ENCODE peak calls at places on chromosomes 6 and 20, in six cellular contexts. O is neural crest cell, G is GM12865, Q is foreskin keratinocyte, W is PC-3, H is lower lobe of right lung. L is an unnamed sample.

GRCh38 chr6:2376429-2377355 is 131.3 kb upstream of the GMDS start:
- DNase-seq in O (no peak), G (no peak), Q (no peak), W (peak), H (no peak), L (no peak)

GRCh38 chr6:138161118-138161433 is 663 bp upstream of the ARFGEF3 start:
- DNase-seq in O (no peak), G (no peak), Q (no peak), W (no peak), H (no peak), L (no peak)

GRCh38 chr20:61842011-61842410 is 223.7 kb downstream of the TAF4 start:
- DNase-seq in O (no peak), G (no peak), Q (no peak), W (no peak), H (peak), L (no peak)

GRCh38 chr20:32820000-32820697 is 395 bp downstream of the MAPRE1 start:
- DNase-seq in O (peak), G (peak), Q (peak), W (peak), H (peak), L (peak)

GRCh38 chr6:729646-730320 is 36.8 kb upstream of the EXOC2 start:
- DNase-seq in O (no peak), G (no peak), Q (no peak), W (no peak), H (no peak), L (no peak)

GRCh38 chr20:6768228-6769185 is 1.0 kb downstream of the BMP2 start:
- DNase-seq in O (peak), G (no peak), Q (peak), W (no peak), H (peak), L (peak)

GRCh38 chr20:25389858-25390537 is 637 bp downstream of the ABHD12 start:
- DNase-seq in O (peak), G (peak), Q (no peak), W (peak), H (peak), L (peak)

GRCh38 chr6:125700591-125701353 is 48.7 kb upstream of the HEY2 start:
- DNase-seq in O (peak), G (no peak), Q (no peak), W (no peak), H (no peak), L (no peak)

GRCh38 chr6:18203786-18204185 is 48.6 kb downstream of the KDM1B start:
- DNase-seq in O (no peak), G (no peak), Q (no peak), W (no peak), H (no peak), L (no peak)

GRCh38 chr20:42197599-42197998 is 579.4 kb upstream of the CHD6 start:
- DNase-seq in O (no peak), G (no peak), Q (no peak), W (no peak), H (no peak), L (no peak)

GRCh38 chr6:93243379-93243778 is 176.0 kb downstream of the EPHA7 start:
- DNase-seq in O (no peak), G (no peak), Q (no peak), W (no peak), H (no peak), L (no peak)

GRCh38 chr6:10883312-10884244 is 1.7 kb upstream of the GCM2 start:
- DNase-seq in O (no peak), G (no peak), Q (no peak), W (no peak), H (no peak), L (no peak)

GRCh38 chr6:88864347-88865057 is 98.9 kb downstream of the RNGTT start:
- DNase-seq in O (no peak), G (no peak), Q (no peak), W (no peak), H (no peak), L (no peak)

GRCh38 chr6:35166160-35166919 is 25.2 kb upstream of the TCP11 start:
- DNase-seq in O (no peak), G (no peak), Q (no peak), W (no peak), H (no peak), L (no peak)

GRCh38 chr6:156767603-156768467 is 9.3 kb upstream of the ARID1B start:
- DNase-seq in O (no peak), G (peak), Q (no peak), W (no peak), H (no peak), L (peak)

GRCh38 chr6:35044145-35044745 is 96.9 kb downstream of the TCP11 start:
- DNase-seq in O (no peak), G (no peak), Q (peak), W (peak), H (no peak), L (no peak)

GRCh38 chr6:141610741-141611140 is 522.0 kb upstream of the GJE1 start:
- DNase-seq in O (no peak), G (no peak), Q (peak), W (peak), H (peak), L (no peak)

GRCh38 chr20:59006864-59007757 is at the start of gene CTSZ:
- DNase-seq in O (no peak), G (peak), Q (no peak), W (peak), H (peak), L (peak)

GRCh38 chr6:21506126-21506525 is 87.4 kb upstream of the SOX4 start:
- DNase-seq in O (no peak), G (no peak), Q (no peak), W (no peak), H (no peak), L (no peak)

GRCh38 chr6:21511891-21512550 is 81.5 kb upstream of the SOX4 start:
- DNase-seq in O (no peak), G (no peak), Q (no peak), W (no peak), H (no peak), L (no peak)

GRCh38 chr6:21505574-21505990 is 88.0 kb upstream of the SOX4 start:
- DNase-seq in O (no peak), G (no peak), Q (peak), W (peak), H (no peak), L (no peak)

GRCh38 chr6:21507811-21508210 is 85.7 kb upstream of the SOX4 start:
- DNase-seq in O (no peak), G (no peak), Q (peak), W (peak), H (no peak), L (no peak)

GRCh38 chr6:21508753-21509152 is 84.8 kb upstream of the SOX4 start:
- DNase-seq in O (no peak), G (no peak), Q (peak), W (no peak), H (no peak), L (no peak)
- TF ChIP-seq CTCF in O (no peak), G (no peak), Q (no peak), W (no peak), H (no peak), L (no peak)

DNA sequence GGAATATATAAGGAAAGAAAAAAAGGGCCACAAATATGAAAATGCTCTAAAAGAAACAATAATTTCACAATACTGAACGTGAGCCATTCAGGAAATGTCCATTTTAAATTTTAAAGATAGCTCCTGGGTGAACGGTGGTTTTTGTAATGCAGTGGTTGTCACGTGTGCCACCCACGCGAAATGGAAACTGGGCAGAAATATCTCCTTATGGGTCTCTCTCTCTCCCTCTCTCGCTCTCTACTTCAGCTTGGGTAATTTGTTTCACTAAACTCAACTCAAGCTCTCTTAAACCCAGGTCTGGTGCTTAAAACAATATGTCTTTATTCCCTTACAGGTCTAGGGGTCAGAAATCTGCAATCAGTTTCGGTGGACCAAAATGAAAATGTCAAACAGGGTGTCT is 150.8 kb downstream of the OR2B2 start:
- DNase-seq in O (no peak), G (peak), Q (no peak), W (no peak), H (no peak), L (peak)
- TF ChIP-seq CTCF in O (no peak), G (no peak), Q (no peak), W (no peak), H (no peak), L (no peak)

GRCh38 chr6:83592770-83593394 is 80.5 kb downstream of the PRSS35 start:
- DNase-seq in O (no peak), G (peak), Q (peak), W (peak), H (no peak), L (peak)
- TF ChIP-seq CTCF in O (peak), G (peak), Q (peak), W (peak), H (peak), L (peak)

GRCh38 chr6:96468681-96469224 is 52.9 kb upstream of the UFL1 start:
- DNase-seq in O (no peak), G (peak), Q (no peak), W (peak), H (no peak), L (no peak)
- TF ChIP-seq CTCF in O (peak), G (no peak), Q (peak), W (peak), H (peak), L (no peak)

DNA sequence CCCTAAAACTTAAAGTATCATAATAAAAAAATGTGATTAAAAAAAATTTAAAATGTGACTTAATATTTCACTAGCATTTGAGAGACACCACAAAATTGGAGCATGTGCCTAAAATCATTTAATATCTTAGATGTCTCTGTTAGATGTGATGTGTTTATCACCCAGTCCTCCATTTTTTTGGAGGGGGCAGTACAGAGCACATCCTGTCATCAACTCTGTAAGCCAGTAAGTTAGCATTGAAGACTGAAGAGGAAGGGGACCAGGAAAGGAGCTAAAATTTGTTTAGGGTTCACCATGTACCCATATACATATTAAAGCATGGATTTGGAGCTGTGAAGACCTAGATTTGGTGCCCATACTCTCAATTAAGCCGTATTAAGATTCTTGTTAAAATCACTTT is 30.7 kb upstream of the ADIG start:
- DNase-seq in O (no peak), G (peak), Q (no peak), W (peak), H (no peak), L (no peak)
- TF ChIP-seq CTCF in O (peak), G (peak), Q (peak), W (peak), H (no peak), L (no peak)

GRCh38 chr6:33198159-33198852 is 2.2 kb downstream of the RXRB start:
- DNase-seq in O (no peak), G (no peak), Q (no peak), W (no peak), H (no peak), L (no peak)

GRCh38 chr6:33198853-33199436 is 1.5 kb downstream of the RXRB start:
- DNase-seq in O (no peak), G (no peak), Q (no peak), W (no peak), H (no peak), L (no peak)

GRCh38 chr6:33201147-33201545 is 479 bp downstream of the SLC39A7 start:
- DNase-seq in O (no peak), G (peak), Q (no peak), W (no peak), H (no peak), L (no peak)

GRCh38 chr6:33200234-33201146 is at the start of the genes RXRB and SLC39A7:
- DNase-seq in O (peak), G (peak), Q (peak), W (peak), H (peak), L (peak)

GRCh38 chr6:33199687-33200233 is 705 bp downstream of the RXRB start:
- DNase-seq in O (no peak), G (peak), Q (peak), W (peak), H (no peak), L (peak)
- TF ChIP-seq CTCF in O (no peak), G (no peak), Q (no peak), W (no peak), H (no peak), L (no peak)

DNA sequence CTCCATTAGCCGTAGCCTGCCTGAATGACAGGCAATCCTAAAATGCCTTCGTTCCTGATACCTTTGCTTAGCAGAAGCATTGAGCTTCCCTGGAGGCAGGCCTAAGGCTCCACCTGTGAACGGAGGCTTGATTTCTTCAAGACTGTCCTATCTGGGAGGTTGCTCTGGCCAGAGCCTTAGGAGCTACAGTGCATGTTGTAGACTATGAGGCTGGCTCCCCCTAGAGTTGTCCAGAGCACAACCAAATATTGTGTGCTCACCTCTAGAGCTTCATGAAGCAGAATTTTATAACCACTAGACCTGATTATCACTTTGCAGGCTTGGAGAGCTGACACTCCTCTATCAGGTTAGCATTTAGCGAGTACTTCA is 217.8 kb downstream of the MAFB start:
- DNase-seq in O (no peak), G (peak), Q (peak), W (no peak), H (no peak), L (no peak)
- TF ChIP-seq CTCF in O (peak), G (no peak), Q (peak), W (no peak), H (no peak), L (no peak)

GRCh38 chr20:37254114-37254878 is 7.3 kb downstream of the GHRH start:
- DNase-seq in O (no peak), G (peak), Q (no peak), W (no peak), H (no peak), L (no peak)
- TF ChIP-seq CTCF in O (no peak), G (peak), Q (no peak), W (no peak), H (no peak), L (no peak)

DNA sequence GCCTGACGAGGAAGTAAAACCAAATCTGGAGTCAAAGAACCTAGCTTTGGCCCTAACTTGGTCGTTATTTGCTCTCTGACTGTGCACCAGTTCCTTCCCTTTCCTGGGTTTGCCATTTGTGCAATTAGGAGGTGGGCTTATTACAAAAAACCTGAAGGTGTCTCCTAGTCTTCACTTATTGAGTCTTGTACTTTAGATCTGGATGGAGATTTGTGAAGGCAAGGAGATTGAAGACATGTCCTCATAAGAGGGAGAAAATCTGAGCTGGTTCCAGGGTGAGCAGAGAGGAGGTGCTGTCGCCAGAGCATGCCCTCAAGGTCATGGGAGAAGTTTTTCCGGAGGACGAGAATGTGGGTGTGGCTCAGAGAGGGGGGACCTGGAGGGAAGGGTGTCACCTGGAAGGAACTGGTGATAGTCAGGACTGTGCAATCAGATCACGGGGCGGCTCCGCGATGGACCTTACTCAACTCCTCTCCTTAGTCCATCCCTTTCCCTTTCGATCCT is 703 bp upstream of the ACSS2 start:
- DNase-seq in O (no peak), G (no peak), Q (no peak), W (no peak), H (no peak), L (no peak)
- TF ChIP-seq CTCF in O (no peak), G (no peak), Q (peak), W (peak), H (peak), L (no peak)